ENCODE peak calls at places on chromosomes 2 and 18, in four cellular contexts. One of them, this sample, is unnamed.

GRCh38 chr2:169980001-169980400 is 152.7 kb downstream of the UBR3 start:
- DNase-seq in fibroblast of pulmonary artery: peak
- DNase-seq in psoas muscle: no peak
- DNase-seq in adrenal gland: no peak
- DNase-seq in this sample: no peak

GRCh38 chr18:657311-657997 is at the start of gene TYMS:
- DNase-seq in fibroblast of pulmonary artery: peak
- DNase-seq in psoas muscle: peak
- DNase-seq in adrenal gland: peak
- DNase-seq in this sample: no peak

GRCh38 chr2:163348843-163349395 is 386.9 kb downstream of the FIGN start:
- DNase-seq in fibroblast of pulmonary artery: peak
- DNase-seq in psoas muscle: no peak
- DNase-seq in adrenal gland: peak
- DNase-seq in this sample: no peak

GRCh38 chr2:231359948-231360347 is 35.6 kb upstream of the B3GNT7 start:
- DNase-seq in fibroblast of pulmonary artery: no peak
- DNase-seq in psoas muscle: peak
- DNase-seq in adrenal gland: no peak
- DNase-seq in this sample: peak

GRCh38 chr18:27860701-27861107 is 316.2 kb downstream of the CDH2 start:
- DNase-seq in fibroblast of pulmonary artery: no peak
- DNase-seq in psoas muscle: no peak
- DNase-seq in adrenal gland: no peak
- DNase-seq in this sample: no peak

GRCh38 chr2:27973592-27973991 is 83.1 kb downstream of the BABAM2 start:
- DNase-seq in fibroblast of pulmonary artery: peak
- DNase-seq in psoas muscle: no peak
- DNase-seq in adrenal gland: no peak
- DNase-seq in this sample: no peak

GRCh38 chr18:10060469-10060782 is 146.6 kb downstream of the VAPA start:
- DNase-seq in fibroblast of pulmonary artery: no peak
- DNase-seq in psoas muscle: no peak
- DNase-seq in adrenal gland: no peak
- DNase-seq in this sample: no peak

GRCh38 chr2:10452334-10452733 is 4.2 kb upstream of the ODC1 start:
- DNase-seq in fibroblast of pulmonary artery: peak
- DNase-seq in psoas muscle: no peak
- DNase-seq in adrenal gland: peak
- DNase-seq in this sample: peak

GRCh38 chr2:17482651-17483050 is 35.6 kb downstream of the RAD51AP2 start:
- DNase-seq in fibroblast of pulmonary artery: no peak
- DNase-seq in psoas muscle: no peak
- DNase-seq in adrenal gland: no peak
- DNase-seq in this sample: no peak

GRCh38 chr2:198296665-198297308 is 492.4 kb downstream of the PLCL1 start:
- DNase-seq in fibroblast of pulmonary artery: peak
- DNase-seq in psoas muscle: no peak
- DNase-seq in adrenal gland: peak
- DNase-seq in this sample: no peak

GRCh38 chr2:106686814-106687213 is 199.2 kb downstream of the ST6GAL2 start:
- DNase-seq in fibroblast of pulmonary artery: no peak
- DNase-seq in psoas muscle: no peak
- DNase-seq in adrenal gland: no peak
- DNase-seq in this sample: no peak

GRCh38 chr18:78742346-78742745 is 237.3 kb upstream of the SALL3 start:
- DNase-seq in fibroblast of pulmonary artery: no peak
- DNase-seq in psoas muscle: no peak
- DNase-seq in adrenal gland: no peak
- DNase-seq in this sample: no peak

DNA sequence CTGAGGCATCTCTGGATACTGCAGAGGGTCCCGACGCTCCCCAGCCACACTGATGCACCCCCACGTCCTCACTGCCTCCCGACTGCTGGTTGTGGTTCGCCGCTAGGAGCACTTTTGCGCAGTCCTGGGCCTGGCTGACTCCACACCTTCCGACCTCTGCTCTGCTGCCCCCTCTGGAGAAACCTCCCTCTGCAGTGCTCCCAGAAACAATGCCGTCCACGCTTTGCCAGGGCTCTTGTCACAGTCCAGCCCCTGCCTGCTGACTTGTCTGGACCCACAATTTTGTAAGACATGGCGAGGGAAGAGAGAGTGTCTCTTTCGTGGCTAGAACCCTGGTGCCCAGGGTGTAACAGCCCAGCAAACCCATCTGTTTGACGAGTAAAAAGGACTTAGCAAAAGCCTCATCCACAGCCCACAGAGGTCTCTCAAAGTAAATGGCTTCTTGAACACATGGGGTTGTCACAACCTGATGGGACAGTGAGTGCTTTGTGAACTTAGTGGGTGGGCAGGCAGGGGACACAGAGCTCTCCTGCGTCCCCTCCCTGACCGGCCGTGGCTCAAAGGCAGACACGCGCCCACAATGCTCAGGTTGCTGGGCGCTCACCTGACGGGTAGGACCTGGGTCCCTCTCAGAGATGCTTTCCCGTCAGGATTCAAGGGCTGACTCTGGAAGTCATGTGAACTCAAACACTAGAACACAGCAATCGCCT is 4.0 kb downstream of the COPS9 start:
- DNase-seq in fibroblast of pulmonary artery: no peak
- DNase-seq in psoas muscle: peak
- DNase-seq in adrenal gland: no peak
- DNase-seq in this sample: peak
- TF ChIP-seq CTCF in fibroblast of pulmonary artery: peak
- TF ChIP-seq CTCF in psoas muscle: no peak
- TF ChIP-seq CTCF in adrenal gland: no peak
- TF ChIP-seq CTCF in this sample: peak

GRCh38 chr2:119488245-119489182 is 35.8 kb downstream of the SCTR start:
- DNase-seq in fibroblast of pulmonary artery: no peak
- DNase-seq in psoas muscle: no peak
- DNase-seq in adrenal gland: no peak
- DNase-seq in this sample: no peak
- TF ChIP-seq CTCF in fibroblast of pulmonary artery: no peak
- TF ChIP-seq CTCF in psoas muscle: no peak
- TF ChIP-seq CTCF in adrenal gland: no peak
- TF ChIP-seq CTCF in this sample: no peak

GRCh38 chr2:2867371-2867770 is 510.2 kb downstream of the EIPR1 start:
- DNase-seq in fibroblast of pulmonary artery: no peak
- DNase-seq in psoas muscle: no peak
- DNase-seq in adrenal gland: no peak
- DNase-seq in this sample: no peak
- TF ChIP-seq CTCF in fibroblast of pulmonary artery: no peak
- TF ChIP-seq CTCF in psoas muscle: no peak
- TF ChIP-seq CTCF in adrenal gland: no peak
- TF ChIP-seq CTCF in this sample: no peak

GRCh38 chr18:74166397-74166796 is 18.1 kb downstream of the TIMM21 start:
- DNase-seq in fibroblast of pulmonary artery: peak
- DNase-seq in psoas muscle: no peak
- DNase-seq in adrenal gland: no peak
- DNase-seq in this sample: no peak

GRCh38 chr18:74163019-74163656 is 14.8 kb downstream of the TIMM21 start:
- DNase-seq in fibroblast of pulmonary artery: no peak
- DNase-seq in psoas muscle: no peak
- DNase-seq in adrenal gland: no peak
- DNase-seq in this sample: no peak
- TF ChIP-seq CTCF in fibroblast of pulmonary artery: no peak
- TF ChIP-seq CTCF in psoas muscle: no peak
- TF ChIP-seq CTCF in adrenal gland: no peak
- TF ChIP-seq CTCF in this sample: no peak

GRCh38 chr2:227774011-227774624 is 28.4 kb downstream of the SCYGR8 start:
- DNase-seq in fibroblast of pulmonary artery: no peak
- DNase-seq in psoas muscle: no peak
- DNase-seq in adrenal gland: no peak
- DNase-seq in this sample: no peak
- TF ChIP-seq CTCF in fibroblast of pulmonary artery: peak
- TF ChIP-seq CTCF in psoas muscle: no peak
- TF ChIP-seq CTCF in adrenal gland: no peak
- TF ChIP-seq CTCF in this sample: peak

DNA sequence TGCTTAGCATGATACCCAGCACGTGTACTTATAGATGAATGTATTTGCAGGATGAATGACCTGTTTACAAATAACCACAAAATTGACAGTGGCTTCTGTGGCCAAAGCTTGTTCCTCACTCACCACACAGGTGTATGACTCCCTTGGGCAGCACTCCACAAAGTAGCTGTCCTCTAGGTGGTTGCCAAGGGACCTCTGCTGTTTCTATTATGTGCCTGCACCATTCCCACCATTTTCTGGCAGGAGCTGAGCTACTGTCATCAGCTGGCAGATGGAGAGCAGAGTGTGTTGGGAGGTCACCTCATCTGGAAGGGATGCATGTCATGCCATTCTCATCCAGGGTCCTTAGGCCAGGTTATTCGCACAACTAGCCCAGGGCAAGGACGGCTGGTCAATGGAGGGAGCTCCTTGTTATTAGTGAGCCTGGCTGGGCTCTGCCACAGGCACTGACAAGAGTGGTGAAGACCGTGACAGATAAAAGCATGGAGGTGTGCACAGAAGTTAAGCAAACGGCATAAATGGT is 37.1 kb upstream of the TRIB2 start:
- DNase-seq in fibroblast of pulmonary artery: no peak
- DNase-seq in psoas muscle: no peak
- DNase-seq in adrenal gland: no peak
- DNase-seq in this sample: no peak
- TF ChIP-seq CTCF in fibroblast of pulmonary artery: no peak
- TF ChIP-seq CTCF in psoas muscle: no peak
- TF ChIP-seq CTCF in adrenal gland: no peak
- TF ChIP-seq CTCF in this sample: no peak

DNA sequence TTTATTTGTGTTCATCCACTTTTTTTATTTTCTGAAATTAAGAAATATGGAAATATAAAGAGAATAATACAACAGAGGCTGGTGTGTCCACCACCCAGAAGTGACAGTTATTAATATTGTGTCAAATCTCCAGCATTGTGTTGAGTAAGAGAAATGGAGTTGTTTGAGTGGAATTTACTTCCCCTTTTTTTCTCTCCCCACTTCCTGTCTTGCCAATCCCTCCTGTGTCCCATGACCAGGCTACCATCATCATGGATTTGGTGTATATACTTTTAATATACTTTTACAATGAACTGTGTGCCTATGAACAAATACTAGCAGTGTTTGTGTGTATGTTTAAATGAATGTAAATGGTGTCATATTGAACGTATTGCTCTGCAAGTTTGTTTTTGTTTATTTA is 276.9 kb upstream of the SKOR2 start:
- DNase-seq in fibroblast of pulmonary artery: no peak
- DNase-seq in psoas muscle: no peak
- DNase-seq in adrenal gland: no peak
- DNase-seq in this sample: no peak
- TF ChIP-seq CTCF in fibroblast of pulmonary artery: no peak
- TF ChIP-seq CTCF in psoas muscle: no peak
- TF ChIP-seq CTCF in adrenal gland: no peak
- TF ChIP-seq CTCF in this sample: no peak